ENCODE peak calls at places on chromosomes 11 and 22, in ten cellular contexts. U is non-pigmented ciliary epithelial cell, P is neural crest cell, L is fibroblast of mammary gland, K is kidney tubule cell, Q is NCI-H460, A is posterior cingulate gyrus, C is type B pancreatic cell, H is right lobe of liver, Y is T1000. W is an unnamed sample.

GRCh38 chr11:17700991-17701390 is 18.4 kb upstream of the MYOD1 start:
- DNase-seq in L (no peak), C (no peak), H (no peak), K (no peak), Y (no peak), U (no peak), P (no peak), A (no peak), Q (no peak), W (no peak)

GRCh38 chr22:36873614-36874308 is 13.0 kb downstream of the NCF4 start:
- DNase-seq in Y (no peak), U (peak), H (peak), C (no peak), A (no peak), Q (peak), K (peak), P (no peak), L (peak), W (no peak)

GRCh38 chr22:42131562-42131961 is 952 bp upstream of the CYP2D6 start:
- DNase-seq in A (no peak), L (no peak), Y (no peak), H (peak), Q (no peak), U (no peak), K (no peak), P (no peak), C (no peak), W (peak)

GRCh38 chr11:35223429-35223828 is 84.5 kb downstream of the CD44 start:
- DNase-seq in L (peak), P (peak), C (no peak), U (no peak), Y (no peak), A (peak), H (no peak), Q (no peak), K (no peak), W (no peak)

GRCh38 chr22:42280140-42280539 is 9.7 kb upstream of the TCF20 start:
- DNase-seq in H (no peak), K (no peak), Q (no peak), C (peak), A (no peak), U (no peak), L (no peak), P (no peak), Y (no peak), W (no peak)

GRCh38 chr11:32713496-32713895 is 81.0 kb downstream of the CCDC73 start:
- DNase-seq in Y (no peak), Q (no peak), A (no peak), L (peak), K (peak), C (no peak), U (no peak), P (no peak), H (no peak), W (no peak)

GRCh38 chr11:63478896-63479295 is 12.1 kb downstream of the PLAAT5 start:
- DNase-seq in K (peak), C (no peak), H (peak), A (peak), U (peak), L (peak), Q (peak), P (peak), Y (peak), W (no peak)

GRCh38 chr11:2991477-2992233 is 474 bp downstream of the NAP1L4 start:
- DNase-seq in P (no peak), L (peak), A (peak), U (no peak), K (no peak), H (no peak), C (no peak), Y (peak), Q (no peak), W (no peak)

GRCh38 chr11:92057849-92058442 is 166.7 kb upstream of the FAT3 start:
- DNase-seq in Y (no peak), K (no peak), Q (no peak), H (no peak), U (no peak), A (no peak), C (no peak), L (no peak), P (no peak), W (no peak)

GRCh38 chr11:97739892-97740782 is 1280.6 kb upstream of the CNTN5 start:
- DNase-seq in U (peak), L (peak), C (no peak), H (no peak), Y (no peak), P (no peak), Q (no peak), A (no peak), K (no peak), W (no peak)

GRCh38 chr11:8060801-8061554 is 20.0 kb upstream of the TUB start:
- DNase-seq in C (no peak), Y (no peak), K (no peak), H (peak), A (peak), P (no peak), U (peak), L (peak), Q (no peak), W (no peak)

GRCh38 chr22:26681395-26681821 is 24.0 kb downstream of the MIAT start:
- DNase-seq in Q (no peak), K (peak), U (peak), C (no peak), L (peak), Y (peak), A (no peak), P (no peak), H (no peak), W (no peak)

GRCh38 chr11:104332110-104332509 is 168.2 kb upstream of the PDGFD start:
- DNase-seq in A (no peak), C (no peak), U (no peak), P (peak), Y (no peak), L (peak), K (no peak), Q (no peak), H (no peak), W (peak)

GRCh38 chr22:37427128-37427710 is at the start of gene ELFN2:
- DNase-seq in C (no peak), H (no peak), Q (no peak), P (no peak), U (no peak), Y (peak), K (peak), A (no peak), L (no peak), W (no peak)

GRCh38 chr22:19805821-19806212 is 45.2 kb downstream of the TBX1 start:
- DNase-seq in P (no peak), A (no peak), Q (no peak), K (peak), L (no peak), H (peak), C (no peak), U (no peak), Y (no peak), W (no peak)

W was measured in mucosa of descending colon.